ENCODE peak calls at places on chromosomes 4 and X, in seven cellular contexts. One of them, this sample, is unnamed.

GRCh38 chr4:158754385-158755180 is 14.2 kb upstream of the FNIP2 start:
- DNase-seq in lung: no peak
- DNase-seq in C1 segment of cervical spinal cord: no peak
- DNase-seq in SW480: no peak
- DNase-seq in H7: no peak
- DNase-seq in T-cell: no peak
- DNase-seq in upper lobe of right lung: no peak
- DNase-seq in this sample: peak; percentile 37

GRCh38 chr4:94961420-94961819 is 203.7 kb downstream of the BMPR1B start:
- DNase-seq in lung: no peak
- DNase-seq in C1 segment of cervical spinal cord: no peak
- DNase-seq in SW480: no peak
- DNase-seq in H7: no peak
- DNase-seq in T-cell: no peak
- DNase-seq in upper lobe of right lung: no peak
- DNase-seq in this sample: no peak

GRCh38 chrX:68433155-68433980 is at the start of gene OPHN1:
- DNase-seq in lung: peak; percentile 80
- DNase-seq in C1 segment of cervical spinal cord: no peak
- DNase-seq in SW480: peak; percentile 75
- DNase-seq in H7: peak; percentile 80
- DNase-seq in T-cell: no peak
- DNase-seq in upper lobe of right lung: peak; percentile 89
- DNase-seq in this sample: peak; percentile 64

GRCh38 chrX:151973851-151974335 is 583 bp downstream of the GABRE start:
- DNase-seq in lung: peak; percentile 39
- DNase-seq in C1 segment of cervical spinal cord: no peak
- DNase-seq in SW480: no peak
- DNase-seq in H7: no peak
- DNase-seq in T-cell: no peak
- DNase-seq in upper lobe of right lung: peak; percentile 74
- DNase-seq in this sample: peak; percentile 26

GRCh38 chr4:52259978-52260377 is 208.9 kb downstream of the SPATA18 start:
- DNase-seq in lung: no peak
- DNase-seq in C1 segment of cervical spinal cord: no peak
- DNase-seq in SW480: no peak
- DNase-seq in H7: no peak
- DNase-seq in T-cell: no peak
- DNase-seq in upper lobe of right lung: no peak
- DNase-seq in this sample: no peak

GRCh38 chrX:65587616-65588526 is 53.3 kb upstream of the LAS1L start:
- DNase-seq in lung: peak; percentile 73
- DNase-seq in C1 segment of cervical spinal cord: no peak
- DNase-seq in SW480: no peak
- DNase-seq in H7: peak; percentile 24
- DNase-seq in T-cell: no peak
- DNase-seq in upper lobe of right lung: peak; percentile 80
- DNase-seq in this sample: peak; percentile 41

GRCh38 chr4:76605099-76605563 is 170.1 kb downstream of the SHROOM3 start:
- DNase-seq in lung: no peak
- DNase-seq in C1 segment of cervical spinal cord: no peak
- DNase-seq in SW480: no peak
- DNase-seq in H7: no peak
- DNase-seq in T-cell: no peak
- DNase-seq in upper lobe of right lung: no peak
- DNase-seq in this sample: no peak

GRCh38 chr4:81631958-81632439 is 160.3 kb upstream of the RASGEF1B start:
- DNase-seq in lung: no peak
- DNase-seq in C1 segment of cervical spinal cord: no peak
- DNase-seq in SW480: peak; percentile 90
- DNase-seq in H7: no peak
- DNase-seq in T-cell: no peak
- DNase-seq in upper lobe of right lung: no peak
- DNase-seq in this sample: peak; percentile 26

GRCh38 chrX:55107911-55108310 is 19.1 kb downstream of the PAGE2 start:
- DNase-seq in lung: no peak
- DNase-seq in C1 segment of cervical spinal cord: no peak
- DNase-seq in SW480: no peak
- DNase-seq in H7: no peak
- DNase-seq in T-cell: no peak
- DNase-seq in upper lobe of right lung: no peak
- DNase-seq in this sample: no peak

GRCh38 chrX:9291666-9292065 is 173.2 kb upstream of the TBL1X start:
- DNase-seq in lung: no peak
- DNase-seq in C1 segment of cervical spinal cord: no peak
- DNase-seq in SW480: no peak
- DNase-seq in H7: peak; percentile 89
- DNase-seq in T-cell: no peak
- DNase-seq in upper lobe of right lung: no peak
- DNase-seq in this sample: no peak

GRCh38 chr4:185587444-185588161 is 52.3 kb upstream of the PDLIM3 start:
- DNase-seq in lung: no peak
- DNase-seq in C1 segment of cervical spinal cord: peak; percentile 10
- DNase-seq in SW480: no peak
- DNase-seq in H7: peak; percentile 71
- DNase-seq in T-cell: peak; percentile 73
- DNase-seq in upper lobe of right lung: no peak
- DNase-seq in this sample: no peak

GRCh38 chrX:148133099-148133725 is 152.1 kb downstream of the FMR1NB start:
- DNase-seq in lung: no peak
- DNase-seq in C1 segment of cervical spinal cord: no peak
- DNase-seq in SW480: peak; percentile 13
- DNase-seq in H7: no peak
- DNase-seq in T-cell: no peak
- DNase-seq in upper lobe of right lung: no peak
- DNase-seq in this sample: no peak

GRCh38 chrX:54891573-54891972 is 29.1 kb upstream of the TRO start:
- DNase-seq in lung: no peak
- DNase-seq in C1 segment of cervical spinal cord: no peak
- DNase-seq in SW480: peak; percentile 18
- DNase-seq in H7: peak; percentile 20
- DNase-seq in T-cell: peak; percentile 5
- DNase-seq in upper lobe of right lung: no peak
- DNase-seq in this sample: peak; percentile 14

GRCh38 chr4:4864940-4865704 is 5.7 kb downstream of the MSX1 start:
- DNase-seq in lung: no peak
- DNase-seq in C1 segment of cervical spinal cord: no peak
- DNase-seq in SW480: no peak
- DNase-seq in H7: peak; percentile 77
- DNase-seq in T-cell: no peak
- DNase-seq in upper lobe of right lung: no peak
- DNase-seq in this sample: no peak

GRCh38 chrX:115690554-115691216 is 129.7 kb downstream of the PLS3 start:
- DNase-seq in lung: peak; percentile 57
- DNase-seq in C1 segment of cervical spinal cord: no peak
- DNase-seq in SW480: peak; percentile 36
- DNase-seq in H7: peak; percentile 28
- DNase-seq in T-cell: no peak
- DNase-seq in upper lobe of right lung: no peak
- DNase-seq in this sample: peak; percentile 67

GRCh38 chrX:77875372-77875771 is 19.9 kb downstream of the MAGT1 start:
- DNase-seq in lung: no peak
- DNase-seq in C1 segment of cervical spinal cord: no peak
- DNase-seq in SW480: no peak
- DNase-seq in H7: no peak
- DNase-seq in T-cell: no peak
- DNase-seq in upper lobe of right lung: no peak
- DNase-seq in this sample: no peak

GRCh38 chrX:78075787-78076389 is 28.2 kb upstream of the PGK1 start:
- DNase-seq in lung: no peak
- DNase-seq in C1 segment of cervical spinal cord: no peak
- DNase-seq in SW480: no peak
- DNase-seq in H7: no peak
- DNase-seq in T-cell: no peak
- DNase-seq in upper lobe of right lung: no peak
- DNase-seq in this sample: no peak

GRCh38 chrX:124234348-124234747 is 98.1 kb upstream of the TEX13D start:
- DNase-seq in lung: no peak
- DNase-seq in C1 segment of cervical spinal cord: no peak
- DNase-seq in SW480: no peak
- DNase-seq in H7: no peak
- DNase-seq in T-cell: no peak
- DNase-seq in upper lobe of right lung: no peak
- DNase-seq in this sample: no peak

GRCh38 chr4:83828601-83829000 is 292.7 kb downstream of the GPAT3 start:
- DNase-seq in lung: no peak
- DNase-seq in C1 segment of cervical spinal cord: no peak
- DNase-seq in SW480: no peak
- DNase-seq in H7: no peak
- DNase-seq in T-cell: no peak
- DNase-seq in upper lobe of right lung: no peak
- DNase-seq in this sample: no peak

GRCh38 chrX:133937022-133937421 is 48.4 kb downstream of the GPC3 start:
- DNase-seq in lung: no peak
- DNase-seq in C1 segment of cervical spinal cord: no peak
- DNase-seq in SW480: no peak
- DNase-seq in H7: no peak
- DNase-seq in T-cell: no peak
- DNase-seq in upper lobe of right lung: no peak
- DNase-seq in this sample: no peak

GRCh38 chrX:12979630-12980015 is 4.7 kb downstream of the TMSB4X start:
- DNase-seq in lung: no peak
- DNase-seq in C1 segment of cervical spinal cord: no peak
- DNase-seq in SW480: no peak
- DNase-seq in H7: no peak
- DNase-seq in T-cell: no peak
- DNase-seq in upper lobe of right lung: no peak
- DNase-seq in this sample: no peak

GRCh38 chrX:13357925-13358324 is 38.1 kb upstream of the ATXN3L start:
- DNase-seq in lung: no peak
- DNase-seq in C1 segment of cervical spinal cord: no peak
- DNase-seq in SW480: no peak
- DNase-seq in H7: no peak
- DNase-seq in T-cell: no peak
- DNase-seq in upper lobe of right lung: no peak
- DNase-seq in this sample: no peak

GRCh38 chrX:136214551-136214950 is 36.6 kb downstream of the MAP7D3 start:
- DNase-seq in lung: no peak
- DNase-seq in C1 segment of cervical spinal cord: no peak
- DNase-seq in SW480: peak; percentile 25
- DNase-seq in H7: no peak
- DNase-seq in T-cell: no peak
- DNase-seq in upper lobe of right lung: no peak
- DNase-seq in this sample: peak; percentile 44

GRCh38 chrX:16745659-16746058 is 26.2 kb downstream of the SYAP1 start:
- DNase-seq in lung: no peak
- DNase-seq in C1 segment of cervical spinal cord: no peak
- DNase-seq in SW480: no peak
- DNase-seq in H7: no peak
- DNase-seq in T-cell: no peak
- DNase-seq in upper lobe of right lung: no peak
- DNase-seq in this sample: no peak

GRCh38 chr4:42627887-42628646 is 28.8 kb downstream of the ATP8A1 start:
- DNase-seq in lung: no peak
- DNase-seq in C1 segment of cervical spinal cord: no peak
- DNase-seq in SW480: no peak
- DNase-seq in H7: no peak
- DNase-seq in T-cell: peak; percentile 67
- DNase-seq in upper lobe of right lung: no peak
- DNase-seq in this sample: no peak

GRCh38 chr4:110033994-110034393 is 121.3 kb downstream of the EGF start:
- DNase-seq in lung: no peak
- DNase-seq in C1 segment of cervical spinal cord: no peak
- DNase-seq in SW480: no peak
- DNase-seq in H7: no peak
- DNase-seq in T-cell: no peak
- DNase-seq in upper lobe of right lung: no peak
- DNase-seq in this sample: no peak

GRCh38 chr4:139039044-139039443 is 23.5 kb downstream of the NOCT start:
- DNase-seq in lung: no peak
- DNase-seq in C1 segment of cervical spinal cord: no peak
- DNase-seq in SW480: no peak
- DNase-seq in H7: no peak
- DNase-seq in T-cell: no peak
- DNase-seq in upper lobe of right lung: no peak
- DNase-seq in this sample: no peak

GRCh38 chrX:47958943-47959342 is 44.8 kb downstream of the ZNF182 start:
- DNase-seq in lung: no peak
- DNase-seq in C1 segment of cervical spinal cord: no peak
- DNase-seq in SW480: peak; percentile 3
- DNase-seq in H7: peak; percentile 25
- DNase-seq in T-cell: no peak
- DNase-seq in upper lobe of right lung: no peak
- DNase-seq in this sample: peak; percentile 8

GRCh38 chr4:146333187-146333894 is 119.0 kb downstream of the REELD1 start:
- DNase-seq in lung: no peak
- DNase-seq in C1 segment of cervical spinal cord: no peak
- DNase-seq in SW480: peak; percentile 52
- DNase-seq in H7: no peak
- DNase-seq in T-cell: no peak
- DNase-seq in upper lobe of right lung: no peak
- DNase-seq in this sample: peak; percentile 24

GRCh38 chr4:73904491-73904890 is 35.3 kb downstream of the CXCL1 start:
- DNase-seq in lung: no peak
- DNase-seq in C1 segment of cervical spinal cord: no peak
- DNase-seq in SW480: no peak
- DNase-seq in H7: no peak
- DNase-seq in T-cell: no peak
- DNase-seq in upper lobe of right lung: no peak
- DNase-seq in this sample: no peak

GRCh38 chr4:141329174-141329569 is 108.5 kb downstream of the ZNF330 start:
- DNase-seq in lung: no peak
- DNase-seq in C1 segment of cervical spinal cord: no peak
- DNase-seq in SW480: no peak
- DNase-seq in H7: no peak
- DNase-seq in T-cell: no peak
- DNase-seq in upper lobe of right lung: no peak
- DNase-seq in this sample: no peak

GRCh38 chrX:49162620-49163019 is at the start of gene MAGIX:
- DNase-seq in lung: no peak
- DNase-seq in C1 segment of cervical spinal cord: no peak
- DNase-seq in SW480: no peak
- DNase-seq in H7: peak; percentile 72
- DNase-seq in T-cell: no peak
- DNase-seq in upper lobe of right lung: no peak
- DNase-seq in this sample: no peak

GRCh38 chr4:118770741-118771187 is 65.2 kb downstream of the SEC24D start:
- DNase-seq in lung: no peak
- DNase-seq in C1 segment of cervical spinal cord: no peak
- DNase-seq in SW480: no peak
- DNase-seq in H7: no peak
- DNase-seq in T-cell: no peak
- DNase-seq in upper lobe of right lung: no peak
- DNase-seq in this sample: no peak

GRCh38 chr4:76626686-76627465 is 191.8 kb downstream of the SHROOM3 start:
- DNase-seq in lung: no peak
- DNase-seq in C1 segment of cervical spinal cord: no peak
- DNase-seq in SW480: no peak
- DNase-seq in H7: peak; percentile 53
- DNase-seq in T-cell: no peak
- DNase-seq in upper lobe of right lung: no peak
- DNase-seq in this sample: no peak

GRCh38 chr4:140326395-140326993 is 47.0 kb upstream of the SCOC start:
- DNase-seq in lung: no peak
- DNase-seq in C1 segment of cervical spinal cord: no peak
- DNase-seq in SW480: peak; percentile 36
- DNase-seq in H7: peak; percentile 34
- DNase-seq in T-cell: no peak
- DNase-seq in upper lobe of right lung: no peak
- DNase-seq in this sample: peak; percentile 55

GRCh38 chr4:138175337-138175794 is 66.8 kb downstream of the SLC7A11 start:
- DNase-seq in lung: no peak
- DNase-seq in C1 segment of cervical spinal cord: no peak
- DNase-seq in SW480: no peak
- DNase-seq in H7: no peak
- DNase-seq in T-cell: no peak
- DNase-seq in upper lobe of right lung: no peak
- DNase-seq in this sample: peak; percentile 13

This sample was measured in AG08396.